ENCODE peak calls at places on chromosomes 16 and 17, in seven cellular contexts. One of them, this sample, is unnamed.

GRCh38 chr17:74008196-74008595 is 195.3 kb upstream of the RPL38 start:
- DNase-seq in CD4-positive, alpha-beta T cell: no peak
- DNase-seq in BE2C: no peak
- DNase-seq in bronchial epithelial cell: no peak
- DNase-seq in Panc1: no peak
- DNase-seq in tibial nerve: no peak
- DNase-seq in AG04450: no peak
- DNase-seq in this sample: no peak

GRCh38 chr16:14041164-14041563 is 30.0 kb upstream of the MRTFB start:
- DNase-seq in CD4-positive, alpha-beta T cell: no peak
- DNase-seq in Panc1: no peak
- DNase-seq in bronchial epithelial cell: no peak
- DNase-seq in BE2C: no peak
- DNase-seq in AG04450: no peak
- DNase-seq in tibial nerve: no peak
- DNase-seq in this sample: no peak

GRCh38 chr16:31265329-31266245 is 5.8 kb downstream of the ITGAM start:
- DNase-seq in tibial nerve: no peak
- DNase-seq in BE2C: no peak
- DNase-seq in AG04450: no peak
- DNase-seq in CD4-positive, alpha-beta T cell: peak; percentile 39
- DNase-seq in bronchial epithelial cell: peak; percentile 88
- DNase-seq in Panc1: no peak
- DNase-seq in this sample: no peak

GRCh38 chr17:50184057-50184456 is 17.4 kb downstream of the COL1A1 start:
- DNase-seq in BE2C: no peak
- DNase-seq in tibial nerve: no peak
- DNase-seq in CD4-positive, alpha-beta T cell: no peak
- DNase-seq in AG04450: no peak
- DNase-seq in bronchial epithelial cell: no peak
- DNase-seq in Panc1: no peak
- DNase-seq in this sample: peak; percentile 68

GRCh38 chr16:5056347-5056746 is 9.4 kb downstream of the C16orf89 start:
- DNase-seq in CD4-positive, alpha-beta T cell: peak; percentile 49
- DNase-seq in tibial nerve: no peak
- DNase-seq in AG04450: no peak
- DNase-seq in BE2C: peak; percentile 66
- DNase-seq in bronchial epithelial cell: peak; percentile 29
- DNase-seq in Panc1: no peak
- DNase-seq in this sample: no peak

GRCh38 chr16:14486520-14487303 is 143.3 kb downstream of the PARN start:
- DNase-seq in tibial nerve: peak; percentile 80
- DNase-seq in BE2C: peak; percentile 79
- DNase-seq in bronchial epithelial cell: peak; percentile 86
- DNase-seq in AG04450: peak; percentile 86
- DNase-seq in CD4-positive, alpha-beta T cell: no peak
- DNase-seq in Panc1: no peak
- DNase-seq in this sample: peak; percentile 97

GRCh38 chr17:75950850-75951554 is 10.2 kb upstream of the FBF1 start:
- DNase-seq in BE2C: no peak
- DNase-seq in CD4-positive, alpha-beta T cell: no peak
- DNase-seq in tibial nerve: no peak
- DNase-seq in AG04450: no peak
- DNase-seq in bronchial epithelial cell: no peak
- DNase-seq in Panc1: no peak
- DNase-seq in this sample: peak; percentile 31

GRCh38 chr17:16068323-16068722 is 68.7 kb downstream of the TTC19 start:
- DNase-seq in tibial nerve: no peak
- DNase-seq in BE2C: no peak
- DNase-seq in AG04450: no peak
- DNase-seq in Panc1: no peak
- DNase-seq in CD4-positive, alpha-beta T cell: no peak
- DNase-seq in bronchial epithelial cell: no peak
- DNase-seq in this sample: peak; percentile 35

GRCh38 chr17:78381601-78382168 is 3.2 kb downstream of the PGS1 start:
- DNase-seq in tibial nerve: no peak
- DNase-seq in AG04450: no peak
- DNase-seq in CD4-positive, alpha-beta T cell: no peak
- DNase-seq in bronchial epithelial cell: peak; percentile 54
- DNase-seq in BE2C: no peak
- DNase-seq in Panc1: no peak
- DNase-seq in this sample: peak; percentile 54

GRCh38 chr16:69607674-69608073 is 41.9 kb downstream of the NFAT5 start:
- DNase-seq in bronchial epithelial cell: no peak
- DNase-seq in Panc1: no peak
- DNase-seq in AG04450: no peak
- DNase-seq in BE2C: no peak
- DNase-seq in CD4-positive, alpha-beta T cell: no peak
- DNase-seq in tibial nerve: no peak
- DNase-seq in this sample: no peak

GRCh38 chr17:47095268-47095667 is 93.8 kb downstream of the CDC27 start:
- DNase-seq in CD4-positive, alpha-beta T cell: no peak
- DNase-seq in AG04450: no peak
- DNase-seq in bronchial epithelial cell: no peak
- DNase-seq in BE2C: no peak
- DNase-seq in Panc1: no peak
- DNase-seq in tibial nerve: no peak
- DNase-seq in this sample: no peak

GRCh38 chr17:4919511-4920047 is 12.5 kb upstream of the GP1BA start:
- DNase-seq in tibial nerve: no peak
- DNase-seq in Panc1: no peak
- DNase-seq in CD4-positive, alpha-beta T cell: no peak
- DNase-seq in BE2C: no peak
- DNase-seq in AG04450: no peak
- DNase-seq in bronchial epithelial cell: no peak
- DNase-seq in this sample: no peak

GRCh38 chr17:21242780-21243515 is 10.3 kb downstream of the NATD1 start:
- DNase-seq in bronchial epithelial cell: no peak
- DNase-seq in tibial nerve: no peak
- DNase-seq in Panc1: no peak
- DNase-seq in BE2C: no peak
- DNase-seq in AG04450: no peak
- DNase-seq in CD4-positive, alpha-beta T cell: no peak
- DNase-seq in this sample: no peak

GRCh38 chr17:46894476-46895151 is 28.3 kb upstream of the GOSR2 start:
- DNase-seq in Panc1: no peak
- DNase-seq in tibial nerve: no peak
- DNase-seq in AG04450: no peak
- DNase-seq in bronchial epithelial cell: no peak
- DNase-seq in CD4-positive, alpha-beta T cell: no peak
- DNase-seq in BE2C: no peak
- DNase-seq in this sample: no peak

GRCh38 chr17:14417336-14417735 is 116.5 kb downstream of the HS3ST3B1 start:
- DNase-seq in BE2C: no peak
- DNase-seq in tibial nerve: no peak
- DNase-seq in AG04450: no peak
- DNase-seq in Panc1: no peak
- DNase-seq in bronchial epithelial cell: no peak
- DNase-seq in CD4-positive, alpha-beta T cell: no peak
- DNase-seq in this sample: no peak

GRCh38 chr16:4176794-4177438 is 60.7 kb upstream of the ADCY9 start:
- DNase-seq in tibial nerve: no peak
- DNase-seq in Panc1: no peak
- DNase-seq in BE2C: peak; percentile 44
- DNase-seq in bronchial epithelial cell: peak; percentile 67
- DNase-seq in CD4-positive, alpha-beta T cell: no peak
- DNase-seq in AG04450: no peak
- DNase-seq in this sample: peak; percentile 57

GRCh38 chr17:77266891-77267341 is 126.1 kb downstream of the SEC14L1 start:
- DNase-seq in BE2C: no peak
- DNase-seq in bronchial epithelial cell: peak; percentile 60
- DNase-seq in Panc1: no peak
- DNase-seq in CD4-positive, alpha-beta T cell: no peak
- DNase-seq in AG04450: no peak
- DNase-seq in tibial nerve: no peak
- DNase-seq in this sample: no peak

GRCh38 chr16:77445321-77445720 is 10.5 kb upstream of the ADAMTS18 start:
- DNase-seq in BE2C: no peak
- DNase-seq in Panc1: no peak
- DNase-seq in AG04450: no peak
- DNase-seq in CD4-positive, alpha-beta T cell: no peak
- DNase-seq in bronchial epithelial cell: no peak
- DNase-seq in tibial nerve: no peak
- DNase-seq in this sample: no peak

GRCh38 chr16:2853531-2854073 is 4.4 kb downstream of the PRSS22 start:
- DNase-seq in BE2C: no peak
- DNase-seq in AG04450: no peak
- DNase-seq in CD4-positive, alpha-beta T cell: no peak
- DNase-seq in Panc1: no peak
- DNase-seq in bronchial epithelial cell: no peak
- DNase-seq in tibial nerve: no peak
- DNase-seq in this sample: no peak

GRCh38 chr16:9123401-9123800 is 32.0 kb downstream of the HAPSTR1 start:
- DNase-seq in CD4-positive, alpha-beta T cell: no peak
- DNase-seq in AG04450: no peak
- DNase-seq in bronchial epithelial cell: no peak
- DNase-seq in tibial nerve: no peak
- DNase-seq in Panc1: no peak
- DNase-seq in BE2C: no peak
- DNase-seq in this sample: no peak

GRCh38 chr16:9122342-9122741 is 30.9 kb downstream of the HAPSTR1 start:
- DNase-seq in BE2C: no peak
- DNase-seq in AG04450: no peak
- DNase-seq in Panc1: no peak
- DNase-seq in CD4-positive, alpha-beta T cell: no peak
- DNase-seq in bronchial epithelial cell: no peak
- DNase-seq in tibial nerve: no peak
- DNase-seq in this sample: no peak

GRCh38 chr16:9116141-9116540 is 24.7 kb downstream of the HAPSTR1 start:
- DNase-seq in AG04450: no peak
- DNase-seq in BE2C: no peak
- DNase-seq in Panc1: no peak
- DNase-seq in tibial nerve: no peak
- DNase-seq in bronchial epithelial cell: no peak
- DNase-seq in CD4-positive, alpha-beta T cell: no peak
- DNase-seq in this sample: no peak

GRCh38 chr16:9122969-9123368 is 31.5 kb downstream of the HAPSTR1 start:
- DNase-seq in CD4-positive, alpha-beta T cell: no peak
- DNase-seq in AG04450: no peak
- DNase-seq in tibial nerve: no peak
- DNase-seq in bronchial epithelial cell: no peak
- DNase-seq in Panc1: no peak
- DNase-seq in BE2C: no peak
- DNase-seq in this sample: no peak

DNA sequence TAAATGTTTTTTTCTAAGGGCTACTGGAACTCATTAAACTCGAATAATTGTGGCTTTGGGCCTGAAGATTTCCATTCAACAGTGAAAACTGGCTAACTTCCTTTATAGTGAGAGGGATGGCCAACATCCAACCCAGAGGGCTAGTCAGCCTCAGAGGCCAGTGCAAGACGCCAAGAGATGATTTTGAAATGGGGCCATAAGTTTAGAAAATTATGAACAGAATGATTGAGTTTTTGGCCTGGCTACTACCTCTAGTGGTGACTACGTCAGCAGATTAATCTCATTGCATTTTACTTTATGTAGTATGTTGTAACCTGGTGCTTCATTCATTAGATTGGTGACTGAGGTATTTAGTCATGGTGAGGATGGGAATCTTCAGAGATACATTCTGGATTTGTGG is 28.4 kb downstream of the HAPSTR1 start:
- DNase-seq in tibial nerve: no peak
- DNase-seq in BE2C: no peak
- DNase-seq in AG04450: peak; percentile 55
- DNase-seq in Panc1: no peak
- DNase-seq in CD4-positive, alpha-beta T cell: no peak
- DNase-seq in bronchial epithelial cell: no peak
- DNase-seq in this sample: peak; percentile 97
- TF ChIP-seq CTCF in tibial nerve: no peak
- TF ChIP-seq CTCF in BE2C: no peak
- TF ChIP-seq CTCF in AG04450: no peak
- TF ChIP-seq CTCF in Panc1: no peak
- TF ChIP-seq CTCF in CD4-positive, alpha-beta T cell: no peak
- TF ChIP-seq CTCF in bronchial epithelial cell: no peak
- TF ChIP-seq CTCF in this sample: peak; percentile 34

GRCh38 chr17:60579551-60579950 is 20.4 kb upstream of the PPM1D start:
- DNase-seq in Panc1: no peak
- DNase-seq in CD4-positive, alpha-beta T cell: no peak
- DNase-seq in tibial nerve: no peak
- DNase-seq in AG04450: no peak
- DNase-seq in bronchial epithelial cell: no peak
- DNase-seq in BE2C: no peak
- DNase-seq in this sample: no peak

GRCh38 chr17:60579090-60579489 is 20.9 kb upstream of the PPM1D start:
- DNase-seq in Panc1: no peak
- DNase-seq in BE2C: no peak
- DNase-seq in tibial nerve: no peak
- DNase-seq in bronchial epithelial cell: no peak
- DNase-seq in CD4-positive, alpha-beta T cell: no peak
- DNase-seq in AG04450: no peak
- DNase-seq in this sample: peak; percentile 45

GRCh38 chr17:60583008-60583407 is 17.0 kb upstream of the PPM1D start:
- DNase-seq in Panc1: no peak
- DNase-seq in AG04450: no peak
- DNase-seq in bronchial epithelial cell: no peak
- DNase-seq in BE2C: no peak
- DNase-seq in tibial nerve: no peak
- DNase-seq in CD4-positive, alpha-beta T cell: no peak
- DNase-seq in this sample: no peak

GRCh38 chr17:60573139-60573975 is 26.6 kb upstream of the PPM1D start:
- DNase-seq in BE2C: no peak
- DNase-seq in tibial nerve: no peak
- DNase-seq in bronchial epithelial cell: no peak
- DNase-seq in AG04450: peak; percentile 29
- DNase-seq in CD4-positive, alpha-beta T cell: no peak
- DNase-seq in Panc1: no peak
- DNase-seq in this sample: peak; percentile 86

GRCh38 chr17:60577147-60577925 is 22.7 kb upstream of the PPM1D start:
- DNase-seq in BE2C: no peak
- DNase-seq in tibial nerve: no peak
- DNase-seq in AG04450: no peak
- DNase-seq in CD4-positive, alpha-beta T cell: no peak
- DNase-seq in bronchial epithelial cell: no peak
- DNase-seq in Panc1: no peak
- DNase-seq in this sample: peak; percentile 70
- TF ChIP-seq CTCF in BE2C: peak; percentile 15
- TF ChIP-seq CTCF in tibial nerve: peak; percentile 48
- TF ChIP-seq CTCF in AG04450: peak; percentile 13
- TF ChIP-seq CTCF in CD4-positive, alpha-beta T cell: peak; percentile 26
- TF ChIP-seq CTCF in bronchial epithelial cell: no peak
- TF ChIP-seq CTCF in Panc1: peak; percentile 63
- TF ChIP-seq CTCF in this sample: peak; percentile 40

GRCh38 chr17:7173687-7174602 is 5.2 kb downstream of the ASGR1 start:
- DNase-seq in bronchial epithelial cell: peak; percentile 29
- DNase-seq in Panc1: no peak
- DNase-seq in CD4-positive, alpha-beta T cell: peak; percentile 46
- DNase-seq in BE2C: no peak
- DNase-seq in tibial nerve: peak; percentile 26
- DNase-seq in AG04450: no peak
- DNase-seq in this sample: no peak
- TF ChIP-seq CTCF in bronchial epithelial cell: peak; percentile 47
- TF ChIP-seq CTCF in Panc1: no peak
- TF ChIP-seq CTCF in CD4-positive, alpha-beta T cell: no peak
- TF ChIP-seq CTCF in BE2C: no peak
- TF ChIP-seq CTCF in tibial nerve: no peak
- TF ChIP-seq CTCF in AG04450: no peak
- TF ChIP-seq CTCF in this sample: no peak

DNA sequence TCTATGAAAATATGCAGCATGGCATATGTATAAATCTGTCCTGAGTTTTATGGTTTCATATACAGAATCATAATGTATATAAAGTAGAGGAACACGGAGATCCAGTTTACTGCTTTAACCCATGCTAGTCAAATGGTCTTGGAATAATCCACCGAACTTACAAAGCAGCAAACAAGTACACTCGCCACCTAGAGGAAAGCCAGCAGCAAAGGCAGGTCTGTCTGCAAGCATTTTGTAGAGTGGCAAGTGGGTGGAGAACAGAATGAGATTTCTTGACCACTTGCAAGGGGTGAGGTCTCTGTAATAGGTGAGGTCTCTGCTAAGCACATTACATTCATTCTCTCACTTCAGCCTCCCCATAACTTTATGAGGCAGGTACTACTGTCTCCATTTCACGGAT is 308.3 kb downstream of the CA10 start:
- DNase-seq in BE2C: no peak
- DNase-seq in tibial nerve: no peak
- DNase-seq in Panc1: no peak
- DNase-seq in AG04450: no peak
- DNase-seq in CD4-positive, alpha-beta T cell: no peak
- DNase-seq in bronchial epithelial cell: no peak
- DNase-seq in this sample: no peak
- TF ChIP-seq CTCF in BE2C: peak; percentile 57
- TF ChIP-seq CTCF in tibial nerve: no peak
- TF ChIP-seq CTCF in Panc1: peak; percentile 38
- TF ChIP-seq CTCF in AG04450: no peak
- TF ChIP-seq CTCF in CD4-positive, alpha-beta T cell: no peak
- TF ChIP-seq CTCF in bronchial epithelial cell: peak; percentile 2
- TF ChIP-seq CTCF in this sample: no peak

This sample was measured in AG10803.